ENCODE peak calls at places on chromosomes 5 and 9, in nine cellular contexts. One of them, this sample, is unnamed.

GRCh38 chr9:94507531-94508258 is 47.2 kb upstream of the PCAT7 start:
- DNase-seq in adrenal gland: no peak
- DNase-seq in neural progenitor cell: no peak
- DNase-seq in sigmoid colon: no peak
- DNase-seq in fibroblast of lung: no peak
- DNase-seq in GM10248: no peak
- DNase-seq in cardiac muscle cell: no peak
- DNase-seq in A549: no peak
- DNase-seq in mucosa of descending colon: no peak
- DNase-seq in this sample: no peak

GRCh38 chr5:147512640-147513334 is 2.9 kb upstream of the DPYSL3 start:
- DNase-seq in sigmoid colon: no peak
- DNase-seq in mucosa of descending colon: no peak
- DNase-seq in GM10248: no peak
- DNase-seq in cardiac muscle cell: no peak
- DNase-seq in neural progenitor cell: no peak
- DNase-seq in fibroblast of lung: no peak
- DNase-seq in adrenal gland: no peak
- DNase-seq in A549: no peak
- DNase-seq in this sample: no peak

GRCh38 chr9:86783884-86784283 is 163.4 kb downstream of the GAS1 start:
- DNase-seq in sigmoid colon: no peak
- DNase-seq in adrenal gland: no peak
- DNase-seq in cardiac muscle cell: peak; percentile 95
- DNase-seq in neural progenitor cell: no peak
- DNase-seq in GM10248: no peak
- DNase-seq in fibroblast of lung: peak; percentile 84
- DNase-seq in mucosa of descending colon: no peak
- DNase-seq in A549: no peak
- DNase-seq in this sample: no peak

GRCh38 chr5:31990296-31990695 is 183.8 kb downstream of the GOLPH3 start:
- DNase-seq in neural progenitor cell: no peak
- DNase-seq in A549: no peak
- DNase-seq in mucosa of descending colon: no peak
- DNase-seq in fibroblast of lung: peak; percentile 57
- DNase-seq in adrenal gland: no peak
- DNase-seq in GM10248: no peak
- DNase-seq in sigmoid colon: no peak
- DNase-seq in cardiac muscle cell: no peak
- DNase-seq in this sample: no peak

GRCh38 chr5:150320048-150320555 is 17.4 kb upstream of the ARSI start:
- DNase-seq in fibroblast of lung: peak; percentile 93
- DNase-seq in mucosa of descending colon: no peak
- DNase-seq in cardiac muscle cell: peak; percentile 88
- DNase-seq in GM10248: no peak
- DNase-seq in A549: peak; percentile 50
- DNase-seq in neural progenitor cell: peak; percentile 53
- DNase-seq in adrenal gland: peak; percentile 85
- DNase-seq in sigmoid colon: peak; percentile 95
- DNase-seq in this sample: peak; percentile 56

GRCh38 chr5:144460608-144461007 is 289.9 kb downstream of the KCTD16 start:
- DNase-seq in sigmoid colon: no peak
- DNase-seq in A549: no peak
- DNase-seq in neural progenitor cell: no peak
- DNase-seq in adrenal gland: no peak
- DNase-seq in cardiac muscle cell: no peak
- DNase-seq in mucosa of descending colon: no peak
- DNase-seq in fibroblast of lung: peak; percentile 2
- DNase-seq in GM10248: no peak
- DNase-seq in this sample: no peak

GRCh38 chr5:171207256-171207866 is 101.7 kb upstream of the TLX3 start:
- DNase-seq in A549: peak; percentile 52
- DNase-seq in fibroblast of lung: peak; percentile 66
- DNase-seq in cardiac muscle cell: peak; percentile 63
- DNase-seq in adrenal gland: no peak
- DNase-seq in neural progenitor cell: peak; percentile 61
- DNase-seq in GM10248: peak; percentile 27
- DNase-seq in mucosa of descending colon: no peak
- DNase-seq in sigmoid colon: no peak
- DNase-seq in this sample: peak; percentile 36

GRCh38 chr9:110538621-110539020 is 40.9 kb downstream of the SVEP1 start:
- DNase-seq in fibroblast of lung: no peak
- DNase-seq in sigmoid colon: no peak
- DNase-seq in A549: no peak
- DNase-seq in GM10248: no peak
- DNase-seq in adrenal gland: no peak
- DNase-seq in mucosa of descending colon: no peak
- DNase-seq in cardiac muscle cell: no peak
- DNase-seq in neural progenitor cell: no peak
- DNase-seq in this sample: no peak

GRCh38 chr5:125595095-125595494 is 828.1 kb upstream of the GRAMD2B start:
- DNase-seq in fibroblast of lung: peak; percentile 92
- DNase-seq in neural progenitor cell: no peak
- DNase-seq in cardiac muscle cell: peak; percentile 82
- DNase-seq in adrenal gland: peak; percentile 85
- DNase-seq in mucosa of descending colon: no peak
- DNase-seq in A549: no peak
- DNase-seq in sigmoid colon: peak; percentile 86
- DNase-seq in GM10248: no peak
- DNase-seq in this sample: no peak

GRCh38 chr5:176535101-176535654 is 2.0 kb downstream of the RNF44 start:
- DNase-seq in cardiac muscle cell: no peak
- DNase-seq in neural progenitor cell: no peak
- DNase-seq in adrenal gland: no peak
- DNase-seq in sigmoid colon: no peak
- DNase-seq in fibroblast of lung: peak; percentile 45
- DNase-seq in GM10248: no peak
- DNase-seq in mucosa of descending colon: peak; percentile 70
- DNase-seq in A549: no peak
- DNase-seq in this sample: no peak

GRCh38 chr9:3043369-3043768 is 199.5 kb upstream of the PUM3 start:
- DNase-seq in sigmoid colon: no peak
- DNase-seq in cardiac muscle cell: peak; percentile 2
- DNase-seq in A549: no peak
- DNase-seq in fibroblast of lung: no peak
- DNase-seq in mucosa of descending colon: no peak
- DNase-seq in adrenal gland: no peak
- DNase-seq in GM10248: no peak
- DNase-seq in neural progenitor cell: no peak
- DNase-seq in this sample: no peak

GRCh38 chr5:80204808-80205614 is 50.8 kb downstream of the SERINC5 start:
- DNase-seq in mucosa of descending colon: no peak
- DNase-seq in cardiac muscle cell: peak; percentile 85
- DNase-seq in sigmoid colon: no peak
- DNase-seq in GM10248: no peak
- DNase-seq in fibroblast of lung: no peak
- DNase-seq in A549: no peak
- DNase-seq in neural progenitor cell: peak; percentile 58
- DNase-seq in adrenal gland: no peak
- DNase-seq in this sample: no peak

GRCh38 chr9:104941597-104941996 is 13.6 kb upstream of the ABCA1 start:
- DNase-seq in adrenal gland: no peak
- DNase-seq in neural progenitor cell: no peak
- DNase-seq in sigmoid colon: no peak
- DNase-seq in cardiac muscle cell: no peak
- DNase-seq in mucosa of descending colon: no peak
- DNase-seq in A549: no peak
- DNase-seq in fibroblast of lung: no peak
- DNase-seq in GM10248: no peak
- DNase-seq in this sample: no peak

GRCh38 chr5:57434683-57435082 is 47.9 kb downstream of the ACTBL2 start:
- DNase-seq in neural progenitor cell: no peak
- DNase-seq in adrenal gland: no peak
- DNase-seq in cardiac muscle cell: no peak
- DNase-seq in A549: no peak
- DNase-seq in fibroblast of lung: no peak
- DNase-seq in GM10248: no peak
- DNase-seq in sigmoid colon: no peak
- DNase-seq in mucosa of descending colon: no peak
- DNase-seq in this sample: no peak

GRCh38 chr5:81755320-81755719 is 4.4 kb upstream of the SSBP2 start:
- DNase-seq in mucosa of descending colon: no peak
- DNase-seq in cardiac muscle cell: peak; percentile 86
- DNase-seq in A549: peak; percentile 80
- DNase-seq in sigmoid colon: peak; percentile 81
- DNase-seq in adrenal gland: peak; percentile 69
- DNase-seq in neural progenitor cell: peak; percentile 53
- DNase-seq in GM10248: no peak
- DNase-seq in fibroblast of lung: peak; percentile 79
- DNase-seq in this sample: peak; percentile 49

GRCh38 chr5:116453920-116454319 is 120.7 kb downstream of the SEMA6A start:
- DNase-seq in mucosa of descending colon: no peak
- DNase-seq in neural progenitor cell: no peak
- DNase-seq in cardiac muscle cell: peak; percentile 21
- DNase-seq in adrenal gland: no peak
- DNase-seq in A549: no peak
- DNase-seq in GM10248: no peak
- DNase-seq in sigmoid colon: no peak
- DNase-seq in fibroblast of lung: no peak
- DNase-seq in this sample: no peak

GRCh38 chr5:73464016-73464745 is 15.6 kb upstream of the FOXD1 start:
- DNase-seq in sigmoid colon: no peak
- DNase-seq in adrenal gland: peak; percentile 56
- DNase-seq in fibroblast of lung: peak; percentile 75
- DNase-seq in mucosa of descending colon: no peak
- DNase-seq in A549: no peak
- DNase-seq in GM10248: no peak
- DNase-seq in neural progenitor cell: no peak
- DNase-seq in cardiac muscle cell: peak; percentile 54
- DNase-seq in this sample: peak; percentile 52

GRCh38 chr9:129677456-129677855 is 12.0 kb downstream of the PRRX2 start:
- DNase-seq in GM10248: no peak
- DNase-seq in A549: no peak
- DNase-seq in fibroblast of lung: no peak
- DNase-seq in cardiac muscle cell: no peak
- DNase-seq in adrenal gland: no peak
- DNase-seq in mucosa of descending colon: no peak
- DNase-seq in sigmoid colon: no peak
- DNase-seq in neural progenitor cell: peak; percentile 46
- DNase-seq in this sample: no peak

GRCh38 chr5:40570408-40571129 is 109.1 kb upstream of the PTGER4 start:
- DNase-seq in sigmoid colon: no peak
- DNase-seq in fibroblast of lung: peak; percentile 72
- DNase-seq in cardiac muscle cell: peak; percentile 29
- DNase-seq in GM10248: no peak
- DNase-seq in mucosa of descending colon: no peak
- DNase-seq in neural progenitor cell: no peak
- DNase-seq in A549: peak; percentile 8
- DNase-seq in adrenal gland: no peak
- DNase-seq in this sample: peak; percentile 31

GRCh38 chr5:178230879-178231735 is 1.5 kb downstream of the PHYKPL start:
- DNase-seq in adrenal gland: peak; percentile 91
- DNase-seq in fibroblast of lung: peak; percentile 48
- DNase-seq in sigmoid colon: no peak
- DNase-seq in GM10248: no peak
- DNase-seq in mucosa of descending colon: peak; percentile 64
- DNase-seq in A549: no peak
- DNase-seq in neural progenitor cell: no peak
- DNase-seq in cardiac muscle cell: peak; percentile 48
- DNase-seq in this sample: no peak

DNA sequence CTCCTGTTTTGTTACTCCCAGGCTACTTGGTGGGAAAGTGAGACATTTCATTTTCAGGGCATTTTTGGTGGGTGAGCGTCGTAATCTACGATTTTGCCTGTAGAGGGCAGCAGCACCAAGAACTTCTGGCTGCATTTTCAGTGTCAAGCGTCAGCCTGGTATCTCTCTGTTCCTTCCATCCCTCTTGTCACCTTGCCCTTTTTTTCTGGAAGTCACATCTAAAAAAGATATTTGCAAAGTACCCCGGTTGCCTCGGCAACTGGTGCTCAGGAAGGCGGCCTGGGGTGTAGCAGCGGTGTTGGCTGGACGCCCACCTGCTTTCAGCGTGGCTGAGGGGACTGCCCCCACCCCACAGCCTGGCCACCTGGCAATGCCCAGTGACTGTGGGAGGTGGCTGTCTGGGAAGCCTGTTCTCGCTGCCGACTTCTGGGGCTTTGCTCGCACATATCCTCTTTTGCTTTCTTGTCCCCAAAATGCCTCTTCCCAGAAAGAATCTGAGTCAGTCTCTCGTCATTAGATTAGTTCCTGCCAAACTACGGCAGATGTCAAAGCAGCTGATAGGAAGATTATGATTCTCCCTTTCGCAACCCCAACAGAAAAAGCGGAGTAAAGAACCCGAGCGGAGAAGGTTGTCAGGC is 84.5 kb downstream of the ACER2 start:
- DNase-seq in A549: peak; percentile 62
- DNase-seq in neural progenitor cell: peak; percentile 69
- DNase-seq in mucosa of descending colon: peak; percentile 62
- DNase-seq in fibroblast of lung: peak; percentile 87
- DNase-seq in adrenal gland: peak; percentile 89
- DNase-seq in sigmoid colon: no peak
- DNase-seq in GM10248: peak; percentile 67
- DNase-seq in cardiac muscle cell: peak; percentile 94
- DNase-seq in this sample: peak; percentile 25
- TF ChIP-seq CTCF in A549: peak; percentile 75
- TF ChIP-seq CTCF in neural progenitor cell: peak; percentile 86
- TF ChIP-seq CTCF in mucosa of descending colon: peak; percentile 41
- TF ChIP-seq CTCF in fibroblast of lung: peak; percentile 88
- TF ChIP-seq CTCF in adrenal gland: peak; percentile 89
- TF ChIP-seq CTCF in sigmoid colon: peak; percentile 74
- TF ChIP-seq CTCF in GM10248: peak; percentile 66
- TF ChIP-seq CTCF in cardiac muscle cell: peak; percentile 85
- TF ChIP-seq CTCF in this sample: peak; percentile 79

GRCh38 chr5:10364186-10364689 is 10.7 kb downstream of the MARCHF6 start:
- DNase-seq in fibroblast of lung: no peak
- DNase-seq in mucosa of descending colon: no peak
- DNase-seq in cardiac muscle cell: no peak
- DNase-seq in GM10248: no peak
- DNase-seq in A549: no peak
- DNase-seq in adrenal gland: no peak
- DNase-seq in sigmoid colon: no peak
- DNase-seq in neural progenitor cell: no peak
- DNase-seq in this sample: no peak
- TF ChIP-seq CTCF in fibroblast of lung: no peak
- TF ChIP-seq CTCF in mucosa of descending colon: no peak
- TF ChIP-seq CTCF in cardiac muscle cell: peak; percentile 19
- TF ChIP-seq CTCF in GM10248: no peak
- TF ChIP-seq CTCF in A549: peak; percentile 35
- TF ChIP-seq CTCF in adrenal gland: no peak
- TF ChIP-seq CTCF in sigmoid colon: no peak
- TF ChIP-seq CTCF in neural progenitor cell: peak; percentile 29
- TF ChIP-seq CTCF in this sample: peak; percentile 12

DNA sequence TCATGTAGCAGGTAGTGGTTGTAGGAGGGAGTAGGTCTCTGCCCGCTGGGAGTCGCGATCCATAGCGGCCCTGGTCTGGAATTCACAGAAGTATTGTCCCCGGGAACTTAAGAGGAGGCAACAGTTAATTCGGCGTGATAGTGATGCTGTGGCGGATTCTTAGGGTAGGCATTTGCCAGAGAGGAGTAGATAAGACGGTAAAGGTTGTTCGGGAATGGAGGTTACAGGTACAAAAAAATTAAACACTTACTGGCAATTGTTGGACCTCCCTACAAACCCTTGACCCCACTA is 679 bp downstream of the SMC5 start:
- DNase-seq in mucosa of descending colon: no peak
- DNase-seq in fibroblast of lung: no peak
- DNase-seq in sigmoid colon: no peak
- DNase-seq in cardiac muscle cell: no peak
- DNase-seq in A549: no peak
- DNase-seq in neural progenitor cell: peak; percentile 63
- DNase-seq in GM10248: no peak
- DNase-seq in adrenal gland: no peak
- DNase-seq in this sample: no peak
- TF ChIP-seq CTCF in mucosa of descending colon: no peak
- TF ChIP-seq CTCF in fibroblast of lung: no peak
- TF ChIP-seq CTCF in sigmoid colon: no peak
- TF ChIP-seq CTCF in cardiac muscle cell: no peak
- TF ChIP-seq CTCF in A549: no peak
- TF ChIP-seq CTCF in neural progenitor cell: no peak
- TF ChIP-seq CTCF in GM10248: no peak
- TF ChIP-seq CTCF in adrenal gland: no peak
- TF ChIP-seq CTCF in this sample: no peak

GRCh38 chr5:55172051-55172899 is 702 bp downstream of the CDC20B start:
- DNase-seq in neural progenitor cell: peak; percentile 84
- DNase-seq in GM10248: peak; percentile 82
- DNase-seq in cardiac muscle cell: peak; percentile 88
- DNase-seq in adrenal gland: peak; percentile 68
- DNase-seq in mucosa of descending colon: no peak
- DNase-seq in fibroblast of lung: peak; percentile 83
- DNase-seq in A549: peak; percentile 79
- DNase-seq in sigmoid colon: peak; percentile 73
- DNase-seq in this sample: peak; percentile 66
- TF ChIP-seq CTCF in neural progenitor cell: peak; percentile 86
- TF ChIP-seq CTCF in GM10248: peak; percentile 80
- TF ChIP-seq CTCF in cardiac muscle cell: peak; percentile 74
- TF ChIP-seq CTCF in adrenal gland: peak; percentile 83
- TF ChIP-seq CTCF in mucosa of descending colon: peak; percentile 56
- TF ChIP-seq CTCF in fibroblast of lung: peak; percentile 80
- TF ChIP-seq CTCF in A549: peak; percentile 93
- TF ChIP-seq CTCF in sigmoid colon: peak; percentile 76
- TF ChIP-seq CTCF in this sample: peak; percentile 68